ENCODE peak calls at places on chromosomes 5 and 9, in four cellular contexts. Y is globus pallidus, H is astrocyte of the spinal cord, S is aorta. O is an unnamed sample.
A peak's percentile ranks its signal among the peaks of the same experiment; 100 is the strongest.

GRCh38 chr5:6849569-6849968 is 136.3 kb downstream of the TENT4A start:
- DNase-seq in Y (no peak), H (no peak), S (no peak), O (no peak)

GRCh38 chr5:150522504-150523464 is 14.9 kb downstream of the NDST1 start:
- DNase-seq in Y (no peak), H (no peak), S (no peak), O (no peak)

GRCh38 chr5:96287181-96287580 is 145.9 kb downstream of the PCSK1 start:
- DNase-seq in Y (no peak), H (no peak), S (no peak), O (no peak)

GRCh38 chr5:170662966-170663365 is 120.6 kb upstream of the GABRP start:
- DNase-seq in Y (no peak), H (no peak), S (no peak), O (no peak)

GRCh38 chr9:98736216-98736615 is 27.5 kb upstream of the GABBR2 start:
- DNase-seq in Y (no peak), H (no peak), S (no peak), O (no peak)

GRCh38 chr5:44199408-44199807 is 189.8 kb downstream of the FGF10 start:
- DNase-seq in Y (no peak), H (no peak), S (no peak), O (no peak)

GRCh38 chr5:119541716-119542115 is 87.6 kb upstream of the FAM170A start:
- DNase-seq in Y (peak; percentile 37), H (no peak), S (no peak), O (no peak)

GRCh38 chr5:23412011-23412410 is 95.4 kb upstream of the PRDM9 start:
- DNase-seq in Y (no peak), H (no peak), S (no peak), O (peak; percentile 90)

GRCh38 chr5:95184924-95185323 is 100.0 kb downstream of the MCTP1 start:
- DNase-seq in Y (no peak), H (no peak), S (no peak), O (no peak)

GRCh38 chr5:50445281-50445949 is 4.3 kb upstream of the EMB start:
- DNase-seq in Y (peak; percentile 7), H (no peak), S (no peak), O (no peak)

GRCh38 chr9:19665146-19665863 is 123.5 kb downstream of the SLC24A2 start:
- DNase-seq in Y (no peak), H (no peak), S (no peak), O (no peak)

GRCh38 chr5:134140530-134141201 is 26.2 kb downstream of the TCF7 start:
- DNase-seq in Y (peak; percentile 63), H (peak; percentile 73), S (peak; percentile 71), O (peak; percentile 88)

GRCh38 chr5:176413255-176413565 is 3.1 kb downstream of the CLTB start:
- DNase-seq in Y (no peak), H (no peak), S (peak; percentile 60), O (no peak)

GRCh38 chr9:127187231-127187956 is 65.0 kb upstream of the ANGPTL2 start:
- DNase-seq in Y (no peak), H (peak; percentile 95), S (peak; percentile 84), O (peak; percentile 90)

GRCh38 chr5:131795879-131796792 is 681 bp downstream of the FNIP1 start:
- DNase-seq in Y (peak; percentile 73), H (peak; percentile 52), S (peak; percentile 84), O (peak; percentile 41)

GRCh38 chr5:124302504-124302903 is 443.9 kb downstream of the ZNF608 start:
- DNase-seq in Y (no peak), H (peak; percentile 35), S (no peak), O (peak; percentile 6)

GRCh38 chr5:74155501-74155900 is 485.0 kb downstream of the ENC1 start:
- DNase-seq in Y (no peak), H (no peak), S (no peak), O (no peak)

GRCh38 chr5:159097461-159098284 is 2.0 kb downstream of the EBF1 start:
- DNase-seq in Y (no peak), H (peak; percentile 49), S (peak; percentile 71), O (no peak)

GRCh38 chr5:133327946-133328401 is 276.2 kb downstream of the HSPA4 start:
- DNase-seq in Y (no peak), H (no peak), S (no peak), O (no peak)

GRCh38 chr5:157987259-157987658 is 128.3 kb upstream of the CLINT1 start:
- DNase-seq in Y (no peak), H (no peak), S (no peak), O (no peak)

GRCh38 chr9:34993502-34994428 is 4.2 kb downstream of the DNAJB5 start:
- DNase-seq in Y (no peak), H (peak; percentile 70), S (peak; percentile 92), O (no peak)

GRCh38 chr5:171272996-171273970 is 35.8 kb upstream of the TLX3 start:
- DNase-seq in Y (no peak), H (peak; percentile 16), S (no peak), O (peak; percentile 60)

GRCh38 chr9:77679088-77679487 is 31.0 kb upstream of the GNA14 start:
- DNase-seq in Y (no peak), H (no peak), S (no peak), O (peak; percentile 6)

GRCh38 chr9:94717656-94718225 is 8.8 kb upstream of the AOPEP start:
- DNase-seq in Y (no peak), H (no peak), S (no peak), O (peak; percentile 81)

GRCh38 chr9:130824616-130825015 is 10.4 kb upstream of the ABL1 start:
- DNase-seq in Y (no peak), H (no peak), S (no peak), O (no peak)

GRCh38 chr9:70135176-70135575 is 91.5 kb downstream of the MAMDC2 start:
- DNase-seq in Y (no peak), H (no peak), S (no peak), O (no peak)

GRCh38 chr5:2751592-2752021 is at the start of gene IRX2:
- DNase-seq in Y (peak; percentile 91), H (peak; percentile 94), S (no peak), O (peak; percentile 92)

GRCh38 chr9:134209731-134210311 is 45.5 kb upstream of the RNU6ATAC start:
- DNase-seq in Y (no peak), H (no peak), S (peak; percentile 32), O (no peak)

O was measured in PC-3.